ENCODE peak calls at places on chromosomes 5 and 9, in seven cellular contexts. T is WTC11, C is kidney epithelial cell, Y is SK-N-SH, D is IMR-90, P is uterus, B is transverse colon. J is an unnamed sample.

GRCh38 chr5:37696190-37697021 is 143.4 kb downstream of the GDNF start:
- DNase-seq in D (peak), B (no peak), Y (no peak), C (peak), P (no peak), T (no peak), J (no peak)

GRCh38 chr9:36818965-36819870 is 214.8 kb downstream of the PAX5 start:
- DNase-seq in D (no peak), C (no peak), P (no peak), T (peak), B (no peak), Y (peak), J (no peak)

GRCh38 chr9:108552459-108553040 is 303.2 kb downstream of the ACTL7B start:
- DNase-seq in B (peak), Y (no peak), D (peak), C (no peak), P (peak), T (no peak), J (no peak)

GRCh38 chr9:129459550-129460322 is 161.2 kb downstream of the C9orf50 start:
- DNase-seq in D (no peak), C (no peak), P (no peak), B (peak), T (no peak), Y (no peak), J (no peak)

GRCh38 chr5:112555691-112556090 is 136.6 kb upstream of the EPB41L4A start:
- DNase-seq in T (no peak), P (no peak), Y (no peak), D (peak), B (no peak), C (peak), J (no peak)

GRCh38 chr9:128575469-128575868 is 23.1 kb downstream of the SPTAN1 start:
- DNase-seq in Y (no peak), C (no peak), B (peak), P (no peak), D (no peak), T (no peak), J (no peak)

GRCh38 chr9:82447343-82447742 is 458.8 kb downstream of the SPATA31D1 start:
- DNase-seq in C (no peak), T (no peak), Y (no peak), D (no peak), B (no peak), P (no peak), J (no peak)

GRCh38 chr9:15205632-15206243 is 101.3 kb downstream of the TTC39B start:
- DNase-seq in T (no peak), C (no peak), P (no peak), B (no peak), D (peak), Y (no peak), J (no peak)

GRCh38 chr5:101535626-101536025 is 632.5 kb upstream of the ST8SIA4 start:
- DNase-seq in T (no peak), Y (no peak), D (peak), P (no peak), C (no peak), B (no peak), J (no peak)

GRCh38 chr9:38401994-38402393 is 9.5 kb downstream of the ALDH1B1 start:
- DNase-seq in P (no peak), Y (no peak), C (no peak), D (no peak), T (no peak), B (no peak), J (no peak)

GRCh38 chr5:66897355-66897754 is 299.2 kb downstream of the CD180 start:
- DNase-seq in T (no peak), B (no peak), Y (peak), D (no peak), P (no peak), C (no peak), J (no peak)

GRCh38 chr9:5899292-5899691 is 8.6 kb downstream of the MLANA start:
- DNase-seq in P (no peak), Y (no peak), C (no peak), T (no peak), B (no peak), D (no peak), J (no peak)
- TF ChIP-seq CTCF in P (no peak), Y (peak), C (no peak), T (no peak), B (no peak), D (no peak), J (peak)

DNA sequence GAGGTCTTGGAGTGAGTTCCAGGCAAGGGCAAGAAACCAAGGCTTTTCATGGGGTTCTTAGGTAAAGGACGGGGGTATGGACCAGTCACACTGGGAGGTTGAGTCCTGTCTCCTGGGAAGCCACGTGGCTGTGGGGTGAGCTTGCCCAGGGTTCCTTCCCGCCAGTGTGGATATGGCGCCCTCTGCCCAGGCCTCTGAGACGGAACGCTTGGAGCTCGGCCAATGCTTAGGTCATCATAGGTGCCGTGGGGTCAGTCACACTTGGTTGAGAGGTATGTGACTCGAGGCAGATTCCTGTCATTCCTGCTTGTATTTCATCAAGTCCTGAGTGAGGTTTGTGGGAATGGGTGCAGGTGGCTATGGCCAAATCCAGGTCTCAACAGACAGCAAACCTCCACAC is 46.2 kb downstream of the TENT4A start:
- DNase-seq in D (no peak), Y (peak), B (no peak), T (no peak), P (no peak), C (peak), J (no peak)
- TF ChIP-seq CTCF in D (no peak), Y (no peak), B (no peak), T (no peak), P (no peak), C (no peak), J (no peak)

DNA sequence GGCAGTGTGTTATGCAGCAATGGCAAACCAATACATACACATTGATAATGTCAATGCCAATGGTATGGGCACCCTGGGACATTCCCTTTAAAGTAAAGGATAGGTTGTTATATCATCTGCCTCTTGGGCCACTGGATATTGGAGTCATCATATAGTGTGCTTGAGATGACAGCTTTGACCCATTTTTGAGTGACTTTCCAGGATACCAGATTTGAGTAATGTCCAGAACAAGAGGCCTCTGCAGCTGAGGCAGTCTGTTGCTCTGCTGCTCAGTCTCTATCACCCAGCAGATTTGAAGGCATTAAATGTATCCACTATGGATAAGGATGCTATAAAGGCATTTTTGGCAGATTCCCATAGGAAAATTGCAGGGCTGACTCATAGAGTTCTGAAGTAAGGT is 525.5 kb upstream of the SEMA6A start:
- DNase-seq in T (no peak), D (no peak), P (no peak), Y (no peak), B (no peak), C (no peak), J (no peak)
- TF ChIP-seq CTCF in T (no peak), D (no peak), P (no peak), Y (no peak), B (no peak), C (no peak), J (no peak)

DNA sequence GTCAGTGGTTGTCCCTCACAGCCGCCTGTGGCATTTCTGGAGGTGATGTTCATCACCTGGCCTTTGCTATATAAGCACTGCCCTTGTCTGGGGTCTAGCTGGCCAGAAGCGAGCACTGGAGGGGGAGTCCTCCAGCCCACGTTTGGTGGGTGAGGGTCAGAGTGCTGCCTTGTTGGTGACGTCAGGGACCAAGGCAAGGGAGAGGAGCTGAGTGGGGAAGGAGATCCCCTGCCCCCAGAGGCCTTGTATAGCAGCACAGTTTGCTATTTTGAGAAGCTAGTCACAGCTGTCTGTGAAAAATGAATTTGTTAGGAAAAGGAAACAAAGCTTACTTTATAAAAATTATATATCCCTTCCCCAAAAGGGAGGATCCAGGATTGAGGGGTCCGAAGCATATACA is 49.8 kb downstream of the SYK start:
- DNase-seq in B (no peak), P (no peak), C (no peak), Y (no peak), T (no peak), D (no peak), J (no peak)
- TF ChIP-seq CTCF in B (no peak), P (no peak), C (no peak), Y (no peak), T (no peak), D (no peak), J (no peak)

GRCh38 chr9:26949604-26950003 is 2.6 kb upstream of the PLAA start:
- DNase-seq in C (no peak), P (no peak), Y (no peak), B (no peak), T (no peak), D (peak), J (no peak)

GRCh38 chr9:26947736-26948135 is 694 bp upstream of the PLAA start:
- DNase-seq in Y (no peak), D (no peak), B (no peak), T (no peak), P (no peak), C (no peak), J (no peak)

GRCh38 chr9:26945591-26945990 is 1.5 kb downstream of the PLAA start:
- DNase-seq in Y (no peak), P (no peak), B (no peak), C (no peak), D (no peak), T (no peak), J (no peak)

GRCh38 chr9:26950521-26950920 is 3.5 kb upstream of the PLAA start:
- DNase-seq in Y (no peak), B (no peak), P (no peak), T (no peak), D (no peak), C (no peak), J (no peak)

GRCh38 chr9:26946753-26947727 is at the start of gene PLAA:
- DNase-seq in T (peak), Y (peak), P (peak), D (peak), C (peak), B (peak), J (peak)
- TF ChIP-seq CTCF in T (no peak), Y (no peak), P (peak), D (no peak), C (peak), B (no peak), J (no peak)

GRCh38 chr9:77763566-77763965 is 115.4 kb upstream of the GNA14 start:
- DNase-seq in T (no peak), P (no peak), Y (no peak), D (no peak), C (no peak), B (no peak), J (no peak)

GRCh38 chr9:77756449-77756848 is 108.3 kb upstream of the GNA14 start:
- DNase-seq in T (no peak), C (no peak), P (no peak), Y (no peak), D (peak), B (no peak), J (no peak)

GRCh38 chr9:77764894-77765780 is 117.0 kb upstream of the GNA14 start:
- DNase-seq in D (peak), T (no peak), C (no peak), Y (peak), P (no peak), B (no peak), J (no peak)

DNA sequence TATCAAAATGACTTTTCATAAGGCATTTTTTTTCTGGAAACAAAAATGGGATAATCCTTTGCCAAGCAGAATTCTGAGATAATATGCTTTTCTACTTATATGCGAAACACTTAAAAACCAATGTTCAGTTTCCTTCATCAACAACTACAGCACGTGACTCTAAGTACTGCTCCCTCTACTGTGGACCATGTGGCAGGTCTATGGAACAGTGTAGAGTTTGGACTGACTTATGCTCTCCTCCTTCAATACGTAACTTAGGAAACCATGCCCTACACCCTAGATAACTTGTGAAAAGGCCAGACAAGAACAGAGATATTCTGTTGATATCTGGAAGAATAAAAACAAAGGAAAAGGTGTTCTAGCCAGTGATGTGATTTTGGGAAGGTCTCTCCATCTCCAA is 111.3 kb upstream of the GNA14 start:
- DNase-seq in T (no peak), B (no peak), C (no peak), Y (no peak), P (no peak), D (no peak), J (no peak)
- TF ChIP-seq CTCF in T (no peak), B (no peak), C (no peak), Y (no peak), P (no peak), D (no peak), J (no peak)

DNA sequence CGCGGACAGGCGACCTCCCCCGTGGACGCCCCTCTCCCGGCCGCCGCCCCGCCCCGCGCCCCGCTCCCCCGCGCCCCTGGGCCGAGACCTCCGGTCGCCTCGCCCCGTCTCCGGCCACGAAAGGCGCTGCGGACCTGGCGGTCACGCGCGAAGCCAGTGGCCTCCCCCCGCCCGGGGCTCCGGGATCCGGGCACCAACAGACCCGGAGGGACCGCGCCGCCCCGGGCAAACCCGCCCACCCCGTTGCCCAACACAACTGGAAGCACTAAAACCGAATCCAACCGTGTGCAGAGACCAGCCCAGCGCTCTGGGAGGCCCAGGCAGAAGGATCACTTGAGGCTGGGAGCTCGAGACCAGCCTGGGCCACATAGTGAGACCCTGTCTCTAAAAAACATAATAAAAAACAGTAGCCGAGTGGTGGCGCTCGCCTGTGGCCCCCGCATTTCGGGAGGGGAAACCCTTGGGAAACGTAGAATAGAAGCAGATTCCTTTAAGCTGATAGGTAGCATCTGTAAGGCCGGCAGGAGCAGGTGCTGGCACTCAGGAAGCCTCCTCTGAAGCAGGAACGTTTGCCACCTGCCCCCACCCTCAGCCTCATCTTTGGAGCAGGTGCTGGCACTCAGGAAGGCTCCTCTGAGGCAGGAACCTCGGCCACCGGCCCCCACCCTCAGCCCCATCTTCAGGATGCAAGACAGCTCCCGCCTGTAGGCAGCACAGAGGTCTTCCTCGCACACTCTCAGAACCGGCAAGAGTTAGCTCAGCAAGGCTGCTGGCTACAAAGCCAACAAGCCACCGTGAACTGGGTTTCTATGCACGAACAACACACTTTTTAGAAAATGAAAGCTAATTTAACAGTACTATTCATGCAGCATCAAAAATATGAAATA is 4.6 kb upstream of the SLC9A3 start:
- DNase-seq in C (no peak), Y (no peak), T (no peak), B (no peak), D (no peak), P (no peak), J (no peak)
- TF ChIP-seq CTCF in C (no peak), Y (no peak), T (no peak), B (no peak), D (no peak), P (no peak), J (no peak)

DNA sequence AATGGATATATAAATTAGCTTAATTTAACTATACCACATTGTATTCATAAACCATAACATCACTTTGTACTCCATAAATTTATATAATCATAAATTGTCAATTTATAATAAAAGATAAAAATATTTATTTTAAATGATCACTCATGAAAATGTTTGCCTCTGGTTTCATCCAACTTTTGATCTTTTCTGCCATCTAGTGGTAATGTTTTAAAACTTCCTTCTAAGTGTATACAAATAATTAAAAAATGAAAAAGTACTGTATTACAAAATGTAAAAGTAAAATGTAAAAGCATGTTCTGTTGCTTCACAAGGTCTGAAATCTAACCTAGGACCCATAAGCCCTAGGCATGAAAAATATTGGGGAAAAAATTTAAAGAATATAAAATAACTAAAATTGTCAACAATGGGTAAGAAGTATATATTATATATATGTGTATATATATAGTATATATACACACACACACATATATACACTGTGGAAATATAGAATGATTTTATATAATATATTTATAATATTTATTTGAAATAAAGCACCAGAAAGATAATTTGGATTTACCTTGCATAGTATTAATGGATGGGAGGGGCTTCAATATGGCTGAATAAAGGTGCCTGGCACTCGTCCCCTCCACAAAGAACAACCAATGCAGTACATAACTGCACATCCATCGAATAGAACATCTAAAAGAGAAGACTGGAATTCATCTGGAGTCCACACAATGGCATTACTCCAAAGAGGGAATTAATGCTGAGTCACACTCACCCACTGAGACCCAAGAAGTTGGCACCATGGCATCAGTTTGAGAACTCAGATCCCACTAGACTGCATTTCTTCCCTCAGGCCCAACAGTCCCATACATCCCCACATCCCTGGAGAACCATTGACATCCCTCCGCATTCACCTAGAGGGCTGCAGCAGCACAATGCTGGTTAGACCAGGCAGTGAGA is 32.5 kb downstream of the ANXA1 start:
- DNase-seq in B (no peak), Y (no peak), C (peak), D (peak), T (no peak), P (no peak), J (no peak)
- TF ChIP-seq CTCF in B (peak), Y (peak), C (peak), D (peak), T (peak), P (peak), J (peak)

GRCh38 chr9:127347831-127348699 is 48.9 kb upstream of the SLC2A8 start:
- DNase-seq in B (no peak), D (peak), Y (peak), P (no peak), T (no peak), C (peak), J (no peak)
- TF ChIP-seq CTCF in B (peak), D (peak), Y (peak), P (peak), T (no peak), C (peak), J (peak)

GRCh38 chr5:81207009-81207408 is 26.1 kb upstream of the CKMT2 start:
- DNase-seq in Y (no peak), C (no peak), B (no peak), P (no peak), T (peak), D (peak), J (no peak)
- TF ChIP-seq CTCF in Y (peak), C (peak), B (no peak), P (no peak), T (no peak), D (peak), J (peak)

J was measured in osteocyte.